ENCODE peak calls at places on chromosome 12, in six cellular contexts. E is glomerular endothelial cell; H is CD8-positive, alpha-beta T cell; A is choroid plexus epithelial cell; F is heart left ventricle; O is keratinocyte. S is an unnamed sample.

GRCh38 chr12:50923361-50924130 is 28.8 kb upstream of the HIGD1C start:
- DNase-seq in E (no peak), H (no peak), A (peak), F (no peak), O (no peak), S (no peak)

GRCh38 chr12:107990325-107990724 is 138.8 kb upstream of the WSCD2 start:
- DNase-seq in E (no peak), H (peak), A (peak), F (no peak), O (no peak), S (peak)

GRCh38 chr12:19234171-19234704 is 104.7 kb downstream of the PLEKHA5 start:
- DNase-seq in E (no peak), H (no peak), A (peak), F (no peak), O (no peak), S (no peak)

GRCh38 chr12:113445544-113446176 is 23.5 kb downstream of the SDSL start:
- DNase-seq in E (no peak), H (no peak), A (no peak), F (no peak), O (no peak), S (no peak)

GRCh38 chr12:53701518-53702264 is 25.6 kb downstream of the CALCOCO1 start:
- DNase-seq in E (no peak), H (peak), A (peak), F (peak), O (no peak), S (peak)

GRCh38 chr12:52903855-52904508 is 894 bp downstream of the KRT8 start:
- DNase-seq in E (no peak), H (peak), A (peak), F (peak), O (no peak), S (no peak)

GRCh38 chr12:3442397-3442796 is 48.6 kb upstream of the PRMT8 start:
- DNase-seq in E (no peak), H (no peak), A (no peak), F (no peak), O (no peak), S (no peak)

GRCh38 chr12:132881853-132882252 is 5.6 kb downstream of the CHFR start:
- DNase-seq in E (no peak), H (no peak), A (peak), F (no peak), O (no peak), S (no peak)

GRCh38 chr12:22407397-22407796 is 72.9 kb upstream of the ST8SIA1 start:
- DNase-seq in E (no peak), H (no peak), A (no peak), F (no peak), O (no peak), S (no peak)

GRCh38 chr12:59500915-59501314 is 94.9 kb upstream of the SLC16A7 start:
- DNase-seq in E (no peak), H (no peak), A (no peak), F (no peak), O (no peak), S (no peak)

GRCh38 chr12:21940972-21941521 is at the start of gene ABCC9:
- DNase-seq in E (no peak), H (no peak), A (peak), F (peak), O (no peak), S (no peak)

GRCh38 chr12:119082496-119082895 is 96.2 kb upstream of the HSPB8 start:
- DNase-seq in E (no peak), H (no peak), A (no peak), F (peak), O (no peak), S (no peak)

GRCh38 chr12:25394025-25394424 is 143.3 kb upstream of the KRAS start:
- DNase-seq in E (no peak), H (no peak), A (no peak), F (no peak), O (no peak), S (no peak)

GRCh38 chr12:114396869-114397719 is 8.8 kb downstream of the TBX5 start:
- DNase-seq in E (no peak), H (no peak), A (no peak), F (no peak), O (no peak), S (no peak)

GRCh38 chr12:6493580-6494350 is at the start of gene NCAPD2:
- DNase-seq in E (peak), H (peak), A (peak), F (peak), O (no peak), S (peak)

GRCh38 chr12:53676715-53677611 is 1.1 kb upstream of the ATP5MC2 start:
- DNase-seq in E (no peak), H (peak), A (peak), F (peak), O (no peak), S (no peak)

GRCh38 chr12:49126852-49127763 is 4.1 kb downstream of the TUBA1B start:
- DNase-seq in E (no peak), H (no peak), A (no peak), F (no peak), O (no peak), S (peak)

GRCh38 chr12:22443379-22444316 is 100.7 kb downstream of the C2CD5 start:
- DNase-seq in E (peak), H (peak), A (peak), F (no peak), O (peak), S (peak)

GRCh38 chr12:64240781-64241180 is 18.7 kb upstream of the KICS2 start:
- DNase-seq in E (no peak), H (no peak), A (no peak), F (no peak), O (no peak), S (no peak)

GRCh38 chr12:47160296-47161244 is 80.8 kb upstream of the AMIGO2 start:
- DNase-seq in E (no peak), H (no peak), A (no peak), F (no peak), O (no peak), S (no peak)

GRCh38 chr12:42612258-42612608 is 22.7 kb upstream of the PRICKLE1 start:
- DNase-seq in E (no peak), H (no peak), A (peak), F (no peak), O (no peak), S (no peak)

GRCh38 chr12:65825573-65826512 is 1.6 kb downstream of the HMGA2 start:
- DNase-seq in E (no peak), H (no peak), A (peak), F (peak), O (no peak), S (no peak)

GRCh38 chr12:120669055-120669828 is 17.7 kb upstream of the MLEC start:
- DNase-seq in E (no peak), H (no peak), A (peak), F (no peak), O (no peak), S (no peak)

GRCh38 chr12:56995930-56996496 is 10.3 kb downstream of the ZBTB39 start:
- DNase-seq in E (no peak), H (no peak), A (no peak), F (no peak), O (no peak), S (no peak)

GRCh38 chr12:123983822-123984485 is 10.9 kb downstream of the ZNF664 start:
- DNase-seq in E (peak), H (peak), A (peak), F (no peak), O (no peak), S (peak)

GRCh38 chr12:88393017-88393767 is 187.1 kb downstream of the KITLG start:
- DNase-seq in E (no peak), H (no peak), A (peak), F (no peak), O (no peak), S (peak)

GRCh38 chr12:111429760-111430417 is 24.2 kb downstream of the SH2B3 start:
- DNase-seq in E (no peak), H (peak), A (no peak), F (no peak), O (no peak), S (no peak)

GRCh38 chr12:50387972-50388478 is 8.4 kb downstream of the FAM186A start:
- DNase-seq in E (no peak), H (no peak), A (no peak), F (no peak), O (no peak), S (no peak)

GRCh38 chr12:124754949-124755800 is 108.5 kb downstream of the SCARB1 start:
- DNase-seq in E (no peak), H (no peak), A (peak), F (peak), O (no peak), S (no peak)

GRCh38 chr12:12964255-12964654 is 12.3 kb upstream of the GPRC5D start:
- DNase-seq in E (no peak), H (no peak), A (no peak), F (no peak), O (no peak), S (no peak)